ENCODE peak calls at places on chromosomes 4 and X, in seven cellular contexts. Y is SK-N-SH; D is T-cell; B is AG08395; S is smooth muscle cell of the brain vasculature; K is CD8-positive, alpha-beta memory T cell; G is astrocyte of the spinal cord. R is an unnamed sample.

GRCh38 chr4:87049508-87049907 is 114.7 kb downstream of the AFF1 start:
- DNase-seq in Y (no peak), D (no peak), B (no peak), S (no peak), K (no peak), G (no peak), R (no peak)

GRCh38 chrX:23616361-23616760 is 50.9 kb upstream of the PRDX4 start:
- DNase-seq in Y (peak), D (no peak), B (peak), S (no peak), K (no peak), G (peak), R (no peak)

GRCh38 chr4:26029512-26030131 is 115.6 kb downstream of the SMIM20 start:
- DNase-seq in Y (no peak), D (no peak), B (no peak), S (no peak), K (no peak), G (no peak), R (no peak)

GRCh38 chr4:41532880-41533279 is 5.1 kb upstream of the LIMCH1 start:
- DNase-seq in Y (no peak), D (no peak), B (no peak), S (no peak), K (no peak), G (no peak), R (no peak)

GRCh38 chrX:111444881-111445280 is 32.9 kb upstream of the DCX start:
- DNase-seq in Y (no peak), D (no peak), B (no peak), S (no peak), K (no peak), G (no peak), R (no peak)

GRCh38 chr4:155967098-155967497 is 13.4 kb upstream of the CTSO start:
- DNase-seq in Y (no peak), D (no peak), B (no peak), S (no peak), K (no peak), G (peak), R (no peak)

GRCh38 chr4:20256381-20256881 is 4.7 kb downstream of the SLIT2 start:
- DNase-seq in Y (no peak), D (no peak), B (no peak), S (no peak), K (no peak), G (peak), R (no peak)

GRCh38 chr4:52200339-52200725 is 149.2 kb downstream of the SPATA18 start:
- DNase-seq in Y (no peak), D (no peak), B (no peak), S (no peak), K (no peak), G (no peak), R (no peak)

R was measured in naive thymus-derived CD4-positive, alpha-beta T cell.